ENCODE peak calls at places on chromosomes 12 and 14, in four cellular contexts. M is endodermal cell, W is astrocyte of the cerebellum, T is A549. K is an unnamed sample.

GRCh38 chr12:31118347-31118830 is 44.7 kb downstream of the DDX11 start:
- DNase-seq in M (peak), W (no peak), T (peak), K (no peak)

GRCh38 chr14:100370003-100370402 is 46.9 kb downstream of the SLC25A47 start:
- DNase-seq in M (no peak), W (no peak), T (no peak), K (no peak)

GRCh38 chr14:31930493-31931225 is 146.4 kb upstream of the ARHGAP5 start:
- DNase-seq in M (no peak), W (no peak), T (peak), K (no peak)

GRCh38 chr14:33668066-33668465 is 282.8 kb downstream of the EGLN3 start:
- DNase-seq in M (no peak), W (peak), T (no peak), K (no peak)

GRCh38 chr12:113684053-113684907 is 212.6 kb upstream of the LHX5 start:
- DNase-seq in M (peak), W (no peak), T (no peak), K (no peak)

GRCh38 chr14:66802962-66803361 is 295.0 kb downstream of the GPHN start:
- DNase-seq in M (no peak), W (no peak), T (no peak), K (no peak)

GRCh38 chr12:129847063-129847462 is 56.8 kb downstream of the TMEM132D start:
- DNase-seq in M (no peak), W (no peak), T (no peak), K (no peak)

GRCh38 chr12:45547132-45547531 is 182.4 kb upstream of the ARID2 start:
- DNase-seq in M (peak), W (no peak), T (no peak), K (no peak)

GRCh38 chr12:111368291-111368683 is 608 bp downstream of the PHETA1 start:
- DNase-seq in M (peak), W (no peak), T (peak), K (peak)

GRCh38 chr14:35159742-35160409 is 37.5 kb downstream of the PRORP start:
- DNase-seq in M (no peak), W (peak), T (peak), K (no peak)

GRCh38 chr14:24071144-24071697 is at the start of gene CPNE6:
- DNase-seq in M (no peak), W (no peak), T (no peak), K (no peak)

GRCh38 chr14:52950410-52950897 is 396 bp downstream of the FERMT2 start:
- DNase-seq in M (peak), W (no peak), T (peak), K (peak)

GRCh38 chr14:69318241-69318640 is 58.3 kb downstream of the GALNT16 start:
- DNase-seq in M (no peak), W (no peak), T (no peak), K (peak)

GRCh38 chr12:9198012-9198411 is 10.2 kb downstream of the PZP start:
- DNase-seq in M (no peak), W (no peak), T (no peak), K (no peak)

GRCh38 chr12:2384533-2385328 is 331.9 kb downstream of the CACNA1C start:
- DNase-seq in M (peak), W (peak), T (no peak), K (no peak)

GRCh38 chr12:14960548-14961465 is 594 bp downstream of the ARHGDIB start:
- DNase-seq in M (no peak), W (no peak), T (no peak), K (peak)

GRCh38 chr14:96960598-96961116 is 163.5 kb downstream of the VRK1 start:
- DNase-seq in M (no peak), W (no peak), T (no peak), K (no peak)

GRCh38 chr14:60323199-60323891 is 74.3 kb downstream of the PPM1A start:
- DNase-seq in M (no peak), W (no peak), T (no peak), K (no peak)

GRCh38 chr14:39381366-39381765 is 50.9 kb downstream of the FBXO33 start:
- DNase-seq in M (no peak), W (no peak), T (no peak), K (no peak)

DNA sequence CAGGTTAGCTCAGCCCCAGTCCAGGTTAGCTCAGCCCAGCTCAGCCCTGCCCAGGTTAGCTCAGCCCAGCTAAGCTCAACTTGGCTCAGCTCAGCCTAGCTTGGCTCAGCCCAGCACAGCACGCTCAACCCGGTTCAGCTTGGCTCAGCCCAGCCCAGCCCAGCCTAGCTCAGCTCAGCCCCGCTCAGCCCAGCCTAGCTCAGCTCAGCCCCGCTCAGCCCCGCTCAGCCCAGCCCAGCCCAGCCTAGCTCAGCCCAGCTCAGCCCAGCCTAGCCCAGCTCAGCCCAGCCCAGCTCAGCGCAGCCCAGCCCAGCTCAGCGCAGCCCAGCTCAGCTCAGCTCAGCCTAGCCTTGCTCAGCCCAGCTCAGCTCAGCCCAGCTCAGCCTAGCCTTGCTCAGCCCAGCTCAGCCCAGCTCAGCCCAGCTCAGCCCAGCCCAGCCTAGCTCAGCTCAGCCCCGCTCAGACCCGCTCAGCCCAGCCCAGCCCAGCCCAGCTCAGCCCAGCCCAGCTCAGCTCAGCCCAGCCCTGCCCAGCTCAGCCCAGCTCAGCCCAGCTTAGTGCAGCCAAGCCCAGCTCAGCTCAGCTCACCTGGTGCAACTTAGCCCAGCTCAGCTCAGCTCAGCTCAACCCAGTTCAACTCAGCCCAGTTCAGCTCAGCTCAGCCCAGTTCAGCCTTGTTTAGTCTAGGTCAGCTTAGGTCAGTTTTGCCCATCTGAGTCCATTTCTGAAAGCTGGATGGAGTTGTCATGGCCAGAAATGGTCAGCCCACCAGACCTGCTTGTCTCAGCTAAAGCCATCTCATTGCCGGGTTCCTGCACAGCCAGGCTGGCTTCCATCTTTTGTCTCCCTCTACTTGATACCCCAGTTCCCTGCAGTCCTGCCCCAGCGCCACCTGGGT is 333.6 kb downstream of the TMEM121 start:
- DNase-seq in M (peak), W (no peak), T (no peak), K (peak)
- H3K4me3 ChIP-seq in M (no peak), W (no peak), T (no peak), K (no peak)

DNA sequence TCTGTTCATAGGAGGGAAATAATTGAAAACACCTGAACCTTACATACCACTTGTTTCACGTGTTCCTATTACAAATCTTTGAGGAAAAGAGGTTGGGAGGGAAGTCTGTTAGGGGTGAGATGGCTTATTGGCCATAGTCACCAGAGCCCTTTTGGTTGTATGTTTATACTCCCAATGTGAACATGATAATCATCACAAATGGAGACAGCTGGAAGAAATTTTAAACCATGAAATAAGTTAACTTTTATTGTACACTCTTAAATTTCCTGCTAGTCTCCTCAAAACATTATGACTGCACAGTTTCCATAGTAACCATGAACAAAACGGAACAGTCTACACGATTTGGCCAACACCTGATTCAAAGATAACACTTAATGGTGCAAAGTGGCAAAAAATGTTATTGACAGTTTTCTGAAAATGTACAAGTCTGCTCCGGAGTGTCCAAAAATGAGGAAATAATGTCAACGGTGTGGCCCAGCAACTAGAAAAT is 56.9 kb downstream of the LMNTD1 start:
- DNase-seq in M (no peak), W (peak), T (no peak), K (no peak)
- H3K4me3 ChIP-seq in M (peak), W (no peak), T (no peak), K (no peak)

GRCh38 chr14:58150243-58150805 is 1.7 kb downstream of the ARMH4 start:
- DNase-seq in M (no peak), W (no peak), T (no peak), K (no peak)

GRCh38 chr14:58151264-58151700 is 731 bp downstream of the ARMH4 start:
- DNase-seq in M (no peak), W (no peak), T (no peak), K (no peak)

GRCh38 chr14:58151701-58152568 is at the start of gene ARMH4:
- DNase-seq in M (peak), W (peak), T (peak), K (peak)

GRCh38 chr14:58146399-58146798 is 5.6 kb downstream of the ARMH4 start:
- DNase-seq in M (no peak), W (no peak), T (no peak), K (no peak)

GRCh38 chr14:58149196-58149595 is 2.8 kb downstream of the ARMH4 start:
- DNase-seq in M (no peak), W (no peak), T (no peak), K (no peak)
- H3K4me3 ChIP-seq in M (no peak), W (no peak), T (no peak), K (no peak)

DNA sequence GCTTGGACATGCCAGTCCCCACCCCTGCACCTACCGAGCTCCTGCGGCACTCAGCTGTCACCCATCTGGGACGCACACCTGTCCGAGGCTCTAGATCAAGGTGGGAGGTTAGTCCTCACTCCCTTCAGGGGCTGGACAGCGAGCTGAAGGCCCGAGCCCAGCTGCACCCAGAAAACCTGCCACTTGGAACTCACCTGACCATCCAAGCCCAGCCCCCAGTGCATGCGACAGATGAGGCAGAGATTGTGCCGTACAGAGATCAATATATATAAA is 3.0 kb downstream of the ANKRD9 start:
- DNase-seq in M (no peak), W (no peak), T (no peak), K (no peak)
- H3K4me3 ChIP-seq in M (no peak), W (no peak), T (no peak), K (no peak)

DNA sequence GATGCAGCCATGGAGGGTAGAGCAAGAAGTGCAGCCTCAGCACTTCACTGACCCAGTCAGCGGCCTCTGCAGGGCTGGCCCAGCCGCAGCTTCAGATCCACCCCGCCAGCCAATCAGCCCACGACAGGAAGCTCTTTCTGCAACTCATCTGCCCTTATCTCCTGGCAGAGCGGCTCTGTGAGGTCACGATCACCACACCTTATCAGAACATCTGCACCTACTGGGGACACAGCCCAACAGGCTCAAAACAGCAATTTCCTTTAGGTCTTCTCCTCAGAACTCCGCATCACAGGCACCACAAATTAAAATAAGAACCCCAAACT is 287.3 kb downstream of the BCL11B start:
- DNase-seq in M (peak), W (no peak), T (no peak), K (no peak)
- H3K4me3 ChIP-seq in M (no peak), W (no peak), T (no peak), K (no peak)